ENCODE peak calls at places on chromosome 5, in four cellular contexts. B, L, I and H are unnamed samples.

GRCh38 chr5:170846416-170846815 is 15.4 kb upstream of the RANBP17 start:
- DNase-seq in L (no peak), I (no peak), B (no peak), H (no peak)

GRCh38 chr5:59479084-59479483 is 414.4 kb downstream of the PDE4D start:
- DNase-seq in I (no peak), L (no peak), B (no peak), H (no peak)

GRCh38 chr5:64566531-64566930 is 60.7 kb downstream of the RGS7BP start:
- DNase-seq in L (no peak), B (no peak), I (no peak), H (no peak)

GRCh38 chr5:29005386-29005785 is 1967.0 kb upstream of the CDH9 start:
- DNase-seq in L (no peak), B (peak; percentile 33), I (no peak), H (no peak)

GRCh38 chr5:31366941-31367340 is 165.0 kb downstream of the DROSHA start:
- DNase-seq in B (no peak), L (no peak), I (no peak), H (no peak)

GRCh38 chr5:74126294-74126693 is 500.3 kb downstream of the ARHGEF28 start:
- DNase-seq in I (no peak), L (no peak), B (no peak), H (no peak)

GRCh38 chr5:72541501-72542235 is 34.5 kb upstream of the ZNF366 start:
- DNase-seq in L (no peak), B (no peak), I (no peak), H (no peak)

GRCh38 chr5:100706796-100707195 is 171.6 kb downstream of the FAM174A start:
- DNase-seq in L (no peak), I (no peak), B (no peak), H (no peak)

GRCh38 chr5:133702773-133703770 is 90.7 kb upstream of the FSTL4 start:
- DNase-seq in I (no peak), B (no peak), L (no peak), H (no peak)

GRCh38 chr5:175873090-175873454 is 1.7 kb downstream of the CPLX2 start:
- DNase-seq in B (peak; percentile 76), L (no peak), I (peak; percentile 33), H (no peak)

GRCh38 chr5:176405656-176406435 is 10.5 kb downstream of the CLTB start:
- DNase-seq in B (peak; percentile 18), L (no peak), I (no peak), H (no peak)